ENCODE peak calls at places on chromosome 19, in seven cellular contexts. W, N, I, C, R, S and U are unnamed samples.
A peak's percentile ranks its signal among the peaks of the same experiment; 100 is the strongest.

GRCh38 chr19:28905996-28906395 is 307.0 kb downstream of the UQCRFS1 start:
- DNase-seq in R (peak; percentile 52), W (no peak), S (no peak), N (no peak), I (no peak), C (no peak), U (no peak)

GRCh38 chr19:3977242-3978143 is 6.6 kb upstream of the DAPK3 start:
- DNase-seq in W (no peak), R (no peak), N (peak; percentile 53), C (no peak), I (no peak), S (no peak), U (no peak)

GRCh38 chr19:29855771-29856510 is 44.1 kb downstream of the CCNE1 start:
- DNase-seq in R (no peak), C (no peak), N (no peak), S (no peak), I (no peak), W (no peak), U (no peak)

GRCh38 chr19:623974-624373 is 9.4 kb downstream of the POLRMT start:
- DNase-seq in N (no peak), R (peak; percentile 41), W (no peak), I (no peak), S (no peak), C (no peak), U (no peak)

GRCh38 chr19:13099073-13099999 is 3.3 kb downstream of the LYL1 start:
- DNase-seq in S (peak; percentile 52), I (no peak), R (peak; percentile 71), C (peak; percentile 93), W (no peak), N (peak; percentile 87), U (no peak)

GRCh38 chr19:53466726-53467125 is 807 bp upstream of the ZNF813 start:
- DNase-seq in I (no peak), C (no peak), R (no peak), N (no peak), S (no peak), W (no peak), U (no peak)

GRCh38 chr19:42132030-42132628 is at the start of gene POU2F2:
- DNase-seq in I (no peak), S (peak; percentile 80), W (no peak), C (peak; percentile 80), N (peak; percentile 60), R (no peak), U (no peak)

GRCh38 chr19:1489463-1489971 is 633 bp downstream of the PCSK4 start:
- DNase-seq in N (no peak), S (no peak), I (no peak), C (no peak), R (no peak), W (no peak), U (no peak)

GRCh38 chr19:17097593-17098126 is 22.1 kb downstream of the MYO9B start:
- DNase-seq in R (peak; percentile 46), W (no peak), I (no peak), C (no peak), S (no peak), N (no peak), U (no peak)

GRCh38 chr19:47886010-47886559 is at the start of gene SULT2A1:
- DNase-seq in S (no peak), C (no peak), W (no peak), N (no peak), I (no peak), R (no peak), U (no peak)

GRCh38 chr19:3080281-3080680 is 13.9 kb upstream of the GNA11 start:
- DNase-seq in I (no peak), S (no peak), R (no peak), W (no peak), C (no peak), N (no peak), U (no peak)

GRCh38 chr19:7829162-7829520 is 877 bp upstream of the EVI5L start:
- DNase-seq in N (no peak), R (no peak), I (no peak), W (no peak), C (no peak), S (no peak), U (no peak)

GRCh38 chr19:50500753-50501151 is 10.2 kb downstream of the JOSD2 start:
- DNase-seq in I (no peak), S (no peak), W (no peak), C (no peak), N (no peak), R (no peak), U (no peak)

GRCh38 chr19:55603581-55604292 is 1.7 kb upstream of the ZNF865 start:
- DNase-seq in W (no peak), I (no peak), N (peak; percentile 93), C (no peak), S (no peak), R (no peak), U (no peak)

GRCh38 chr19:44657211-44657921 is 13.7 kb downstream of the PVR start:
- DNase-seq in R (peak; percentile 66), N (peak; percentile 90), S (peak; percentile 11), W (peak; percentile 71), C (peak; percentile 48), I (no peak), U (peak; percentile 11)

GRCh38 chr19:10899171-10899653 is 27.9 kb downstream of the CARM1 start:
- DNase-seq in I (no peak), C (no peak), W (no peak), N (no peak), S (no peak), R (no peak), U (peak; percentile 68)

GRCh38 chr19:33796164-33797100 is at the start of gene KCTD15:
- DNase-seq in I (no peak), W (no peak), R (peak; percentile 49), C (no peak), S (no peak), N (peak; percentile 64), U (no peak)

GRCh38 chr19:18223860-18224524 is 2.2 kb downstream of the PDE4C start:
- DNase-seq in W (no peak), C (peak; percentile 44), R (no peak), S (no peak), N (peak; percentile 93), I (peak; percentile 28), U (no peak)

GRCh38 chr19:11434703-11435056 is 241 bp downstream of the ODAD3 start:
- DNase-seq in C (no peak), I (no peak), W (no peak), S (no peak), R (no peak), N (no peak), U (no peak)

GRCh38 chr19:38678891-38679494 is 31.5 kb downstream of the ACTN4 start:
- DNase-seq in N (no peak), C (no peak), R (no peak), S (no peak), I (no peak), W (no peak), U (no peak)

GRCh38 chr19:3625996-3626472 is 556 bp downstream of the CACTIN start:
- DNase-seq in C (no peak), R (no peak), W (no peak), S (no peak), I (no peak), N (no peak), U (no peak)

GRCh38 chr19:50720921-50721291 is 1.3 kb upstream of the SHANK1 start:
- DNase-seq in S (no peak), I (no peak), R (peak; percentile 74), W (no peak), N (no peak), C (no peak), U (no peak)

GRCh38 chr19:46924874-46925547 is 64.2 kb downstream of the ARHGAP35 start:
- DNase-seq in I (no peak), R (peak; percentile 35), S (no peak), N (no peak), C (peak; percentile 47), W (no peak), U (no peak)

GRCh38 chr19:1837222-1837565 is 11.1 kb downstream of the REXO1 start:
- DNase-seq in S (no peak), I (no peak), R (no peak), W (no peak), C (no peak), N (no peak), U (no peak)

GRCh38 chr19:18514800-18515682 is 6.8 kb downstream of the ELL start:
- DNase-seq in N (no peak), I (no peak), S (no peak), C (no peak), R (peak; percentile 31), W (no peak), U (peak; percentile 35)

GRCh38 chr19:10074153-10074552 is 12.0 kb upstream of the SHFL start:
- DNase-seq in N (peak; percentile 68), W (no peak), S (no peak), I (no peak), R (no peak), C (peak; percentile 60), U (no peak)